ENCODE peak calls at places on chromosomes 12 and 14, in five cellular contexts. One of them, this sample, is unnamed.
A peak's percentile ranks its signal among the peaks of the same experiment; 100 is the strongest.

GRCh38 chr12:95642583-95642982 is 91.3 kb upstream of the USP44 start:
- DNase-seq in upper lobe of left lung: no peak
- DNase-seq in stomach: no peak
- DNase-seq in tibial nerve: no peak
- DNase-seq in suprapubic skin: no peak
- DNase-seq in this sample: no peak

GRCh38 chr14:52701223-52701622 is 5.8 kb upstream of the PSMC6 start:
- DNase-seq in upper lobe of left lung: no peak
- DNase-seq in stomach: no peak
- DNase-seq in tibial nerve: no peak
- DNase-seq in suprapubic skin: no peak
- DNase-seq in this sample: no peak

GRCh38 chr12:106126441-106127288 is 12.1 kb downstream of the NUAK1 start:
- DNase-seq in upper lobe of left lung: no peak
- DNase-seq in stomach: no peak
- DNase-seq in tibial nerve: no peak
- DNase-seq in suprapubic skin: no peak
- DNase-seq in this sample: no peak

GRCh38 chr12:41943671-41944070 is 201.0 kb downstream of the GXYLT1 start:
- DNase-seq in upper lobe of left lung: no peak
- DNase-seq in stomach: peak; percentile 80
- DNase-seq in tibial nerve: no peak
- DNase-seq in suprapubic skin: no peak
- DNase-seq in this sample: no peak

GRCh38 chr12:54173066-54173726 is 15.6 kb downstream of the SMUG1 start:
- DNase-seq in upper lobe of left lung: peak; percentile 91
- DNase-seq in stomach: peak; percentile 52
- DNase-seq in tibial nerve: no peak
- DNase-seq in suprapubic skin: no peak
- DNase-seq in this sample: no peak

GRCh38 chr12:53325539-53326061 is 4.2 kb upstream of the AAAS start:
- DNase-seq in upper lobe of left lung: peak; percentile 91
- DNase-seq in stomach: peak; percentile 32
- DNase-seq in tibial nerve: peak; percentile 20
- DNase-seq in suprapubic skin: no peak
- DNase-seq in this sample: no peak

GRCh38 chr12:106415134-106415533 is 57.6 kb downstream of the POLR3B start:
- DNase-seq in upper lobe of left lung: no peak
- DNase-seq in stomach: no peak
- DNase-seq in tibial nerve: no peak
- DNase-seq in suprapubic skin: no peak
- DNase-seq in this sample: no peak

GRCh38 chr12:49483621-49484020 is 55.2 kb upstream of the KCNH3 start:
- DNase-seq in upper lobe of left lung: no peak
- DNase-seq in stomach: no peak
- DNase-seq in tibial nerve: no peak
- DNase-seq in suprapubic skin: no peak
- DNase-seq in this sample: no peak

GRCh38 chr14:103315368-103315911 is 18.6 kb upstream of the EIF5 start:
- DNase-seq in upper lobe of left lung: no peak
- DNase-seq in stomach: no peak
- DNase-seq in tibial nerve: no peak
- DNase-seq in suprapubic skin: no peak
- DNase-seq in this sample: no peak

GRCh38 chr12:132489078-132489601 is 811 bp upstream of the FBRSL1 start:
- DNase-seq in upper lobe of left lung: peak; percentile 93
- DNase-seq in stomach: peak; percentile 52
- DNase-seq in tibial nerve: no peak
- DNase-seq in suprapubic skin: no peak
- DNase-seq in this sample: no peak

GRCh38 chr14:50321009-50321660 is 9.0 kb downstream of the DMAC2L start:
- DNase-seq in upper lobe of left lung: no peak
- DNase-seq in stomach: peak; percentile 63
- DNase-seq in tibial nerve: no peak
- DNase-seq in suprapubic skin: no peak
- DNase-seq in this sample: no peak

GRCh38 chr12:61095131-61095530 is 1165.1 kb upstream of the USP15 start:
- DNase-seq in upper lobe of left lung: no peak
- DNase-seq in stomach: no peak
- DNase-seq in tibial nerve: no peak
- DNase-seq in suprapubic skin: no peak
- DNase-seq in this sample: no peak

GRCh38 chr14:49405291-49405690 is 180.9 kb downstream of the RPS29 start:
- DNase-seq in upper lobe of left lung: no peak
- DNase-seq in stomach: no peak
- DNase-seq in tibial nerve: no peak
- DNase-seq in suprapubic skin: no peak
- DNase-seq in this sample: no peak

GRCh38 chr12:47990351-47991105 is 13.7 kb downstream of the COL2A1 start:
- DNase-seq in upper lobe of left lung: no peak
- DNase-seq in stomach: no peak
- DNase-seq in tibial nerve: no peak
- DNase-seq in suprapubic skin: peak; percentile 8
- DNase-seq in this sample: no peak

GRCh38 chr14:49852351-49853157 is at the start of gene NEMF:
- DNase-seq in upper lobe of left lung: peak; percentile 94
- DNase-seq in stomach: peak; percentile 89
- DNase-seq in tibial nerve: peak; percentile 74
- DNase-seq in suprapubic skin: peak; percentile 91
- DNase-seq in this sample: peak; percentile 96

GRCh38 chr14:57732886-57733285 is 133.0 kb downstream of the SLC35F4 start:
- DNase-seq in upper lobe of left lung: no peak
- DNase-seq in stomach: peak; percentile 31
- DNase-seq in tibial nerve: no peak
- DNase-seq in suprapubic skin: no peak
- DNase-seq in this sample: no peak

GRCh38 chr12:41514907-41515306 is 326.8 kb downstream of the PDZRN4 start:
- DNase-seq in upper lobe of left lung: no peak
- DNase-seq in stomach: no peak
- DNase-seq in tibial nerve: no peak
- DNase-seq in suprapubic skin: no peak
- DNase-seq in this sample: no peak

GRCh38 chr12:105083041-105083440 is 1.2 kb downstream of the ALDH1L2 start:
- DNase-seq in upper lobe of left lung: no peak
- DNase-seq in stomach: no peak
- DNase-seq in tibial nerve: no peak
- DNase-seq in suprapubic skin: no peak
- DNase-seq in this sample: no peak

GRCh38 chr12:30145351-30146017 is 361.7 kb upstream of the TMTC1 start:
- DNase-seq in upper lobe of left lung: no peak
- DNase-seq in stomach: no peak
- DNase-seq in tibial nerve: no peak
- DNase-seq in suprapubic skin: no peak
- DNase-seq in this sample: no peak

GRCh38 chr12:10940389-10940788 is 1.3 kb upstream of the TAS2R14 start:
- DNase-seq in upper lobe of left lung: no peak
- DNase-seq in stomach: no peak
- DNase-seq in tibial nerve: no peak
- DNase-seq in suprapubic skin: no peak
- DNase-seq in this sample: no peak

GRCh38 chr12:57418255-57418654 is 12.6 kb downstream of the R3HDM2 start:
- DNase-seq in upper lobe of left lung: no peak
- DNase-seq in stomach: no peak
- DNase-seq in tibial nerve: no peak
- DNase-seq in suprapubic skin: no peak
- DNase-seq in this sample: no peak

GRCh38 chr14:91801358-91801757 is 66.0 kb downstream of the TC2N start:
- DNase-seq in upper lobe of left lung: no peak
- DNase-seq in stomach: no peak
- DNase-seq in tibial nerve: no peak
- DNase-seq in suprapubic skin: no peak
- DNase-seq in this sample: no peak

GRCh38 chr12:50934981-50935807 is 17.1 kb upstream of the HIGD1C start:
- DNase-seq in upper lobe of left lung: no peak
- DNase-seq in stomach: no peak
- DNase-seq in tibial nerve: no peak
- DNase-seq in suprapubic skin: no peak
- DNase-seq in this sample: no peak

GRCh38 chr14:100286484-100287191 is 19.6 kb downstream of the SLC25A29 start:
- DNase-seq in upper lobe of left lung: no peak
- DNase-seq in stomach: peak; percentile 20
- DNase-seq in tibial nerve: no peak
- DNase-seq in suprapubic skin: no peak
- DNase-seq in this sample: no peak

GRCh38 chr12:132239796-132240668 is 89.4 kb downstream of the GALNT9 start:
- DNase-seq in upper lobe of left lung: peak; percentile 73
- DNase-seq in stomach: no peak
- DNase-seq in tibial nerve: no peak
- DNase-seq in suprapubic skin: no peak
- DNase-seq in this sample: no peak

GRCh38 chr12:103268831-103269514 is 226.8 kb downstream of the C12orf42 start:
- DNase-seq in upper lobe of left lung: no peak
- DNase-seq in stomach: no peak
- DNase-seq in tibial nerve: no peak
- DNase-seq in suprapubic skin: no peak
- DNase-seq in this sample: no peak

GRCh38 chr12:58268080-58268479 is 326.7 kb downstream of the ATP23 start:
- DNase-seq in upper lobe of left lung: no peak
- DNase-seq in stomach: no peak
- DNase-seq in tibial nerve: no peak
- DNase-seq in suprapubic skin: no peak
- DNase-seq in this sample: peak; percentile 55

GRCh38 chr12:25151476-25151875 is 43.5 kb downstream of the DNAI7 start:
- DNase-seq in upper lobe of left lung: no peak
- DNase-seq in stomach: peak; percentile 32
- DNase-seq in tibial nerve: no peak
- DNase-seq in suprapubic skin: no peak
- DNase-seq in this sample: no peak

GRCh38 chr12:78519422-78519821 is 345.2 kb upstream of the SYT1 start:
- DNase-seq in upper lobe of left lung: no peak
- DNase-seq in stomach: no peak
- DNase-seq in tibial nerve: no peak
- DNase-seq in suprapubic skin: no peak
- DNase-seq in this sample: no peak

GRCh38 chr12:26736563-26737486 is 96.2 kb downstream of the ITPR2 start:
- DNase-seq in upper lobe of left lung: no peak
- DNase-seq in stomach: no peak
- DNase-seq in tibial nerve: no peak
- DNase-seq in suprapubic skin: no peak
- DNase-seq in this sample: no peak

GRCh38 chr14:75182820-75183219 is 6.4 kb upstream of the TMED10 start:
- DNase-seq in upper lobe of left lung: no peak
- DNase-seq in stomach: no peak
- DNase-seq in tibial nerve: no peak
- DNase-seq in suprapubic skin: no peak
- DNase-seq in this sample: no peak

GRCh38 chr12:5661820-5662219 is 229.9 kb downstream of the NTF3 start:
- DNase-seq in upper lobe of left lung: peak; percentile 40
- DNase-seq in stomach: no peak
- DNase-seq in tibial nerve: no peak
- DNase-seq in suprapubic skin: no peak
- DNase-seq in this sample: no peak

GRCh38 chr12:73798523-73798922 is 739.1 kb upstream of the ATXN7L3B start:
- DNase-seq in upper lobe of left lung: no peak
- DNase-seq in stomach: no peak
- DNase-seq in tibial nerve: no peak
- DNase-seq in suprapubic skin: no peak
- DNase-seq in this sample: no peak

GRCh38 chr14:103805708-103806107 is 41.7 kb downstream of the PPP1R13B start:
- DNase-seq in upper lobe of left lung: no peak
- DNase-seq in stomach: no peak
- DNase-seq in tibial nerve: no peak
- DNase-seq in suprapubic skin: no peak
- DNase-seq in this sample: no peak

DNA sequence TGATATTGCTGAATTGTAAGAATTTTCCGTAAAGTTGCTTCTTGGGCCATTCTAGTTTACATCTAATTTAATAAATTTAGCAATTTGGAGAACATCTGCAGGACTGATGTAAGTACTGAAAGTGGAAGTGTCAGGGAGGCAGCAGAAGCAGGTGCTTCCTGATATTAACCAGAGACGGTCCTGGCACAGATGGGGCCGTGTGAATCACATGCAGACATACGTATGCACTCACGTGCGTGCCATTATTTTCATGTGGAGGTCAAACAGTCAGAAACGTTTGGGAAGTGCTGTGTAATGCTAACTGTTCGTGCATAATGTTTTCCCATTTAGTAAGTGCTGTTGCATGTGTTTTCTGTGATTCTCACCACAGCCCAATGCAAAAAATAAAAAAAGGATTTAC is 87.8 kb upstream of the DYNC1H1 start:
- DNase-seq in upper lobe of left lung: no peak
- DNase-seq in stomach: peak; percentile 56
- DNase-seq in tibial nerve: peak; percentile 47
- DNase-seq in suprapubic skin: no peak
- DNase-seq in this sample: peak; percentile 96
- TF ChIP-seq EP300 in upper lobe of left lung: peak; percentile 91
- TF ChIP-seq EP300 in stomach: peak; percentile 90
- TF ChIP-seq EP300 in tibial nerve: peak; percentile 89
- TF ChIP-seq EP300 in suprapubic skin: peak; percentile 73
- TF ChIP-seq EP300 in this sample: peak; percentile 87

GRCh38 chr14:64060648-64061096 is 207.9 kb downstream of the SYNE2 start:
- DNase-seq in upper lobe of left lung: no peak
- DNase-seq in stomach: no peak
- DNase-seq in tibial nerve: no peak
- DNase-seq in suprapubic skin: no peak
- DNase-seq in this sample: no peak
- TF ChIP-seq EP300 in upper lobe of left lung: no peak
- TF ChIP-seq EP300 in stomach: no peak
- TF ChIP-seq EP300 in tibial nerve: no peak
- TF ChIP-seq EP300 in suprapubic skin: no peak
- TF ChIP-seq EP300 in this sample: no peak

GRCh38 chr14:105248368-105249174 is at the start of gene BTBD6:
- DNase-seq in upper lobe of left lung: peak; percentile 99
- DNase-seq in stomach: peak; percentile 91
- DNase-seq in tibial nerve: peak; percentile 75
- DNase-seq in suprapubic skin: peak; percentile 88
- DNase-seq in this sample: peak; percentile 94
- TF ChIP-seq EP300 in upper lobe of left lung: no peak
- TF ChIP-seq EP300 in stomach: no peak
- TF ChIP-seq EP300 in tibial nerve: peak; percentile 68
- TF ChIP-seq EP300 in suprapubic skin: no peak
- TF ChIP-seq EP300 in this sample: no peak

DNA sequence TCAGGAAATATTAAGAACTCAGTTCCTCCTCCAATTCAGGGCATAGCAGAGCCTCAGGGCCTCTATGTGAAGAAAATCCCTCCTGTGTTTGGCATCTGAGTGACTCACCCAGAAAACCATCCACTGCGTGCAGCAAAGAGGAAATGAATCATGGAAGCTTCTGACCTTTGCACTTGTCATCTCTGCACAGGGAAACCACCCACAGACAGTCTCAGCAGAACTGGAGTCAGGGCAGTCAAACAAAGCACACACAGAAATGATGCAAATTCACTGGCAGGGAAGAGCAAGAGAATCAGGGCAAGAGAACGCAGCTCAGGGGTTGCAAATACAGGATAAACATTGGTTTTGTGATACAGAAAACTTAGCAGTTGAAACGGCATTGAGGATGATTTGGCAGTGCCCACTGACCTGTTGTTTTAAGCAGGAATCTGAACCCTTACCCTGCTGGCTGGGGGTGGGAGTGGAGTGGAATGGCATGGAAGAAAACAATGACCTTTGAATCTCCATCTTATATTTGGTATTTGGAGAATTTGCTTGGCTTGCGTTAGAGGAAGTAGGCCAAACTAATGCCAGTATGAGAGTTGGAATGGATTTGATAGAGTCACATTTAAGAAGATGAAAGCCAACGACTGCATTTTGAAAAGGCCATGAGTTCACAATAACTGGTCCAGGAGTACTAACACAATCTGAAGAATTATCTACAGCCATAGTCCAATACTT is 53.5 kb downstream of the PHLDA1 start:
- DNase-seq in upper lobe of left lung: no peak
- DNase-seq in stomach: peak; percentile 56
- DNase-seq in tibial nerve: peak; percentile 33
- DNase-seq in suprapubic skin: no peak
- DNase-seq in this sample: no peak
- TF ChIP-seq EP300 in upper lobe of left lung: peak; percentile 98
- TF ChIP-seq EP300 in stomach: no peak
- TF ChIP-seq EP300 in tibial nerve: peak; percentile 98
- TF ChIP-seq EP300 in suprapubic skin: peak; percentile 58
- TF ChIP-seq EP300 in this sample: no peak

This sample was measured in esophagus muscularis mucosa.